ENCODE peak calls at places on chromosomes 6 and 20, in four cellular contexts. One of them, this sample, is unnamed.

GRCh38 chr6:138107752-138108592 is 753 bp upstream of the PERP start:
- DNase-seq in CD4-positive, CD25-positive, alpha-beta regulatory T cell: peak; percentile 15
- DNase-seq in CD4-positive, alpha-beta T cell: peak; percentile 9
- DNase-seq in NCI-H1105 treated with DMSO at 0.1 percent for 48 hours: peak; percentile 84
- DNase-seq in this sample: peak; percentile 95

GRCh38 chr6:90720404-90720803 is 133.5 kb upstream of the MAP3K7 start:
- DNase-seq in NCI-H1105 treated with DMSO at 0.1 percent for 48 hours: peak; percentile 36
- DNase-seq in CD4-positive, CD25-positive, alpha-beta regulatory T cell: no peak
- DNase-seq in CD4-positive, alpha-beta T cell: no peak
- DNase-seq in this sample: peak; percentile 36

GRCh38 chr6:161374971-161375873 is 101.4 kb upstream of the AGPAT4 start:
- DNase-seq in CD4-positive, alpha-beta T cell: no peak
- DNase-seq in NCI-H1105 treated with DMSO at 0.1 percent for 48 hours: peak; percentile 88
- DNase-seq in CD4-positive, CD25-positive, alpha-beta regulatory T cell: no peak
- DNase-seq in this sample: peak; percentile 90

GRCh38 chr6:106745396-106745795 is 116.0 kb downstream of the QRSL1 start:
- DNase-seq in CD4-positive, alpha-beta T cell: no peak
- DNase-seq in NCI-H1105 treated with DMSO at 0.1 percent for 48 hours: peak; percentile 37
- DNase-seq in CD4-positive, CD25-positive, alpha-beta regulatory T cell: no peak
- DNase-seq in this sample: peak; percentile 75

GRCh38 chr20:5844063-5844681 is 94.0 kb downstream of the SHLD1 start:
- DNase-seq in CD4-positive, CD25-positive, alpha-beta regulatory T cell: peak; percentile 50
- DNase-seq in CD4-positive, alpha-beta T cell: peak; percentile 44
- DNase-seq in NCI-H1105 treated with DMSO at 0.1 percent for 48 hours: no peak
- DNase-seq in this sample: peak; percentile 98

GRCh38 chr6:156795825-156796224 is 18.6 kb downstream of the ARID1B start:
- DNase-seq in NCI-H1105 treated with DMSO at 0.1 percent for 48 hours: no peak
- DNase-seq in CD4-positive, CD25-positive, alpha-beta regulatory T cell: no peak
- DNase-seq in CD4-positive, alpha-beta T cell: no peak
- DNase-seq in this sample: no peak

GRCh38 chr20:41029150-41029872 is 689 bp downstream of the TOP1 start:
- DNase-seq in CD4-positive, alpha-beta T cell: peak; percentile 25
- DNase-seq in NCI-H1105 treated with DMSO at 0.1 percent for 48 hours: peak; percentile 32
- DNase-seq in CD4-positive, CD25-positive, alpha-beta regulatory T cell: peak; percentile 44
- DNase-seq in this sample: peak; percentile 39

GRCh38 chr20:11551491-11551890 is 366.2 kb upstream of the BTBD3 start:
- DNase-seq in NCI-H1105 treated with DMSO at 0.1 percent for 48 hours: no peak
- DNase-seq in CD4-positive, alpha-beta T cell: no peak
- DNase-seq in CD4-positive, CD25-positive, alpha-beta regulatory T cell: no peak
- DNase-seq in this sample: no peak

GRCh38 chr6:63904844-63905243 is 269.2 kb downstream of the PHF3 start:
- DNase-seq in CD4-positive, CD25-positive, alpha-beta regulatory T cell: no peak
- DNase-seq in CD4-positive, alpha-beta T cell: no peak
- DNase-seq in NCI-H1105 treated with DMSO at 0.1 percent for 48 hours: no peak
- DNase-seq in this sample: no peak

GRCh38 chr6:166202321-166202733 is 34.7 kb upstream of the TBXT start:
- DNase-seq in CD4-positive, alpha-beta T cell: no peak
- DNase-seq in CD4-positive, CD25-positive, alpha-beta regulatory T cell: no peak
- DNase-seq in NCI-H1105 treated with DMSO at 0.1 percent for 48 hours: no peak
- DNase-seq in this sample: no peak

GRCh38 chr6:121533321-121533841 is 97.9 kb downstream of the GJA1 start:
- DNase-seq in NCI-H1105 treated with DMSO at 0.1 percent for 48 hours: peak; percentile 99
- DNase-seq in CD4-positive, CD25-positive, alpha-beta regulatory T cell: no peak
- DNase-seq in CD4-positive, alpha-beta T cell: no peak
- DNase-seq in this sample: peak; percentile 93

GRCh38 chr6:6764764-6765434 is 176.4 kb downstream of the LY86 start:
- DNase-seq in NCI-H1105 treated with DMSO at 0.1 percent for 48 hours: no peak
- DNase-seq in CD4-positive, CD25-positive, alpha-beta regulatory T cell: no peak
- DNase-seq in CD4-positive, alpha-beta T cell: no peak
- DNase-seq in this sample: no peak

GRCh38 chr6:70310063-70310694 is 7.3 kb upstream of the COL9A1 start:
- DNase-seq in CD4-positive, alpha-beta T cell: no peak
- DNase-seq in CD4-positive, CD25-positive, alpha-beta regulatory T cell: peak; percentile 13
- DNase-seq in NCI-H1105 treated with DMSO at 0.1 percent for 48 hours: peak; percentile 53
- DNase-seq in this sample: peak; percentile 42

GRCh38 chr20:3887870-3888614 is 1.1 kb upstream of the PANK2 start:
- DNase-seq in CD4-positive, alpha-beta T cell: no peak
- DNase-seq in CD4-positive, CD25-positive, alpha-beta regulatory T cell: no peak
- DNase-seq in NCI-H1105 treated with DMSO at 0.1 percent for 48 hours: no peak
- DNase-seq in this sample: peak; percentile 75

GRCh38 chr6:159832941-159833340 is 32.9 kb downstream of the PNLDC1 start:
- DNase-seq in NCI-H1105 treated with DMSO at 0.1 percent for 48 hours: no peak
- DNase-seq in CD4-positive, CD25-positive, alpha-beta regulatory T cell: no peak
- DNase-seq in CD4-positive, alpha-beta T cell: no peak
- DNase-seq in this sample: no peak

GRCh38 chr6:11067348-11067747 is 23.2 kb upstream of the ELOVL2 start:
- DNase-seq in NCI-H1105 treated with DMSO at 0.1 percent for 48 hours: peak; percentile 64
- DNase-seq in CD4-positive, alpha-beta T cell: no peak
- DNase-seq in CD4-positive, CD25-positive, alpha-beta regulatory T cell: no peak
- DNase-seq in this sample: peak; percentile 39

GRCh38 chr20:625360-625932 is 15.3 kb upstream of the TCF15 start:
- DNase-seq in NCI-H1105 treated with DMSO at 0.1 percent for 48 hours: no peak
- DNase-seq in CD4-positive, alpha-beta T cell: no peak
- DNase-seq in CD4-positive, CD25-positive, alpha-beta regulatory T cell: no peak
- DNase-seq in this sample: no peak

GRCh38 chr6:84150680-84151079 is 76.8 kb downstream of the CEP162 start:
- DNase-seq in NCI-H1105 treated with DMSO at 0.1 percent for 48 hours: no peak
- DNase-seq in CD4-positive, alpha-beta T cell: no peak
- DNase-seq in CD4-positive, CD25-positive, alpha-beta regulatory T cell: no peak
- DNase-seq in this sample: peak; percentile 70

GRCh38 chr20:38973546-38974120 is 11.5 kb downstream of the DHX35 start:
- DNase-seq in CD4-positive, alpha-beta T cell: no peak
- DNase-seq in NCI-H1105 treated with DMSO at 0.1 percent for 48 hours: peak; percentile 67
- DNase-seq in CD4-positive, CD25-positive, alpha-beta regulatory T cell: no peak
- DNase-seq in this sample: no peak

GRCh38 chr6:158272324-158272723 is 39.9 kb upstream of the TULP4 start:
- DNase-seq in CD4-positive, alpha-beta T cell: no peak
- DNase-seq in NCI-H1105 treated with DMSO at 0.1 percent for 48 hours: no peak
- DNase-seq in CD4-positive, CD25-positive, alpha-beta regulatory T cell: no peak
- DNase-seq in this sample: no peak

GRCh38 chr6:54419885-54420284 is 111.6 kb downstream of the TINAG start:
- DNase-seq in NCI-H1105 treated with DMSO at 0.1 percent for 48 hours: no peak
- DNase-seq in CD4-positive, CD25-positive, alpha-beta regulatory T cell: no peak
- DNase-seq in CD4-positive, alpha-beta T cell: no peak
- DNase-seq in this sample: no peak

GRCh38 chr6:156390621-156391378 is 386.4 kb upstream of the ARID1B start:
- DNase-seq in CD4-positive, CD25-positive, alpha-beta regulatory T cell: no peak
- DNase-seq in CD4-positive, alpha-beta T cell: no peak
- DNase-seq in NCI-H1105 treated with DMSO at 0.1 percent for 48 hours: no peak
- DNase-seq in this sample: peak; percentile 39

GRCh38 chr6:140076078-140076477 is 701.6 kb upstream of the CITED2 start:
- DNase-seq in NCI-H1105 treated with DMSO at 0.1 percent for 48 hours: no peak
- DNase-seq in CD4-positive, alpha-beta T cell: no peak
- DNase-seq in CD4-positive, CD25-positive, alpha-beta regulatory T cell: no peak
- DNase-seq in this sample: no peak

GRCh38 chr20:32484221-32485125 is 100.7 kb downstream of the NOL4L start:
- DNase-seq in NCI-H1105 treated with DMSO at 0.1 percent for 48 hours: peak; percentile 55
- DNase-seq in CD4-positive, CD25-positive, alpha-beta regulatory T cell: peak; percentile 24
- DNase-seq in CD4-positive, alpha-beta T cell: peak; percentile 22
- DNase-seq in this sample: peak; percentile 88